ENCODE peak calls at places on chromosomes 1 and 21, in four cellular contexts. W is thyroid gland; Z is HFFc6; Y is central memory CD4-positive, alpha-beta T cell. O is an unnamed sample.

GRCh38 chr1:216447898-216448568 is 24.8 kb upstream of the USH2A start:
- DNase-seq in Z (no peak), Y (no peak), W (no peak), O (no peak)

GRCh38 chr1:95233321-95233736 is 681 bp upstream of the RWDD3 start:
- DNase-seq in Z (peak), W (peak), Y (no peak), O (no peak)

GRCh38 chr1:8718878-8719361 is 98.5 kb downstream of the RERE start:
- DNase-seq in Y (no peak), Z (no peak), W (no peak), O (no peak)

GRCh38 chr1:202376247-202376646 is 27.7 kb downstream of the PPP1R12B start:
- DNase-seq in Z (no peak), Y (no peak), W (no peak), O (no peak)

GRCh38 chr21:43302356-43302700 is 124.6 kb downstream of the SIK1 start:
- DNase-seq in Z (no peak), Y (no peak), W (no peak), O (no peak)

GRCh38 chr21:34883501-34884271 is 165.4 kb downstream of the RUNX1 start:
- DNase-seq in Y (no peak), W (no peak), Z (no peak), O (no peak)

GRCh38 chr21:36891123-36891522 is 75.3 kb downstream of the HLCS start:
- DNase-seq in Z (no peak), Y (no peak), W (no peak), O (no peak)

GRCh38 chr1:77313491-77313890 is 31.7 kb downstream of the AK5 start:
- DNase-seq in Y (peak), W (peak), Z (no peak), O (peak)

GRCh38 chr21:32364387-32364786 is 28.4 kb downstream of the URB1 start:
- DNase-seq in Z (no peak), W (no peak), Y (no peak), O (no peak)

GRCh38 chr1:6672558-6672957 is 29.1 kb downstream of the DNAJC11 start:
- DNase-seq in W (no peak), Z (no peak), Y (no peak), O (no peak)

GRCh38 chr1:71031426-71031825 is 16.2 kb downstream of the PTGER3 start:
- DNase-seq in W (no peak), Y (no peak), Z (peak), O (no peak)

GRCh38 chr1:211723273-211723672 is 47.9 kb upstream of the NEK2 start:
- DNase-seq in Z (no peak), W (no peak), Y (no peak), O (no peak)

GRCh38 chr1:36589006-36589405 is 106.3 kb upstream of the CSF3R start:
- DNase-seq in Y (no peak), W (no peak), Z (no peak), O (no peak)

GRCh38 chr1:237851209-237851845 is 39.4 kb downstream of the ZP4 start:
- DNase-seq in Y (no peak), Z (peak), W (peak), O (no peak)

O was measured in CD4-positive, alpha-beta memory T cell.